ENCODE peak calls at places on chromosomes 6 and 20, in five cellular contexts. One of them, this sample, is unnamed.

GRCh38 chr6:72953901-72954494 is 271.3 kb downstream of the KHDC1L start:
- DNase-seq in trophoblast cell: no peak
- DNase-seq in H1: no peak
- DNase-seq in H9: no peak
- DNase-seq in neuronal stem cell: no peak
- DNase-seq in this sample: peak

GRCh38 chr6:36298037-36298436 is 28.2 kb downstream of the PNPLA1 start:
- DNase-seq in neuronal stem cell: no peak
- DNase-seq in H1: no peak
- DNase-seq in H9: no peak
- DNase-seq in trophoblast cell: no peak
- DNase-seq in this sample: no peak

GRCh38 chr6:37516076-37516919 is 16.6 kb upstream of the CCDC167 start:
- DNase-seq in neuronal stem cell: no peak
- DNase-seq in H9: peak
- DNase-seq in trophoblast cell: no peak
- DNase-seq in H1: no peak
- DNase-seq in this sample: no peak

GRCh38 chr20:62427172-62428007 is at the start of gene RBBP8NL:
- DNase-seq in H1: no peak
- DNase-seq in trophoblast cell: peak
- DNase-seq in neuronal stem cell: no peak
- DNase-seq in H9: peak
- DNase-seq in this sample: no peak

GRCh38 chr6:108009894-108010293 is 51.9 kb upstream of the SEC63 start:
- DNase-seq in H1: no peak
- DNase-seq in trophoblast cell: peak
- DNase-seq in neuronal stem cell: no peak
- DNase-seq in H9: no peak
- DNase-seq in this sample: no peak

GRCh38 chr20:48772183-48772976 is 55.4 kb downstream of the PREX1 start:
- DNase-seq in H9: no peak
- DNase-seq in neuronal stem cell: no peak
- DNase-seq in trophoblast cell: peak
- DNase-seq in H1: no peak
- DNase-seq in this sample: no peak

GRCh38 chr20:5044075-5044620 is 42.8 kb upstream of the SLC23A2 start:
- DNase-seq in H1: no peak
- DNase-seq in neuronal stem cell: no peak
- DNase-seq in trophoblast cell: peak
- DNase-seq in H9: no peak
- DNase-seq in this sample: no peak

GRCh38 chr6:2053691-2054090 is 191.7 kb downstream of the GMDS start:
- DNase-seq in neuronal stem cell: no peak
- DNase-seq in H9: no peak
- DNase-seq in trophoblast cell: no peak
- DNase-seq in H1: no peak
- DNase-seq in this sample: no peak

GRCh38 chr6:138038148-138038870 is 68.9 kb downstream of the PERP start:
- DNase-seq in neuronal stem cell: no peak
- DNase-seq in H1: no peak
- DNase-seq in trophoblast cell: no peak
- DNase-seq in H9: no peak
- DNase-seq in this sample: no peak

GRCh38 chr20:12997128-12997655 is 11.6 kb upstream of the SPTLC3 start:
- DNase-seq in H9: no peak
- DNase-seq in neuronal stem cell: no peak
- DNase-seq in H1: no peak
- DNase-seq in trophoblast cell: peak
- DNase-seq in this sample: no peak

GRCh38 chr6:151721671-151722070 is 85.8 kb upstream of the ESR1 start:
- DNase-seq in neuronal stem cell: no peak
- DNase-seq in H9: no peak
- DNase-seq in trophoblast cell: no peak
- DNase-seq in H1: no peak
- DNase-seq in this sample: no peak

GRCh38 chr6:147179809-147180208 is 24.4 kb upstream of the STXBP5 start:
- DNase-seq in H9: no peak
- DNase-seq in H1: no peak
- DNase-seq in neuronal stem cell: no peak
- DNase-seq in trophoblast cell: no peak
- DNase-seq in this sample: no peak

GRCh38 chr6:151229401-151230276 is 10.1 kb upstream of the AKAP12 start:
- DNase-seq in neuronal stem cell: no peak
- DNase-seq in H9: no peak
- DNase-seq in trophoblast cell: peak
- DNase-seq in H1: no peak
- DNase-seq in this sample: no peak

GRCh38 chr6:52641388-52641787 is 29.5 kb upstream of the TMEM14A start:
- DNase-seq in H1: no peak
- DNase-seq in neuronal stem cell: no peak
- DNase-seq in H9: no peak
- DNase-seq in trophoblast cell: no peak
- DNase-seq in this sample: no peak

GRCh38 chr6:156839591-156840001 is 62.4 kb downstream of the ARID1B start:
- DNase-seq in neuronal stem cell: no peak
- DNase-seq in trophoblast cell: no peak
- DNase-seq in H1: no peak
- DNase-seq in H9: no peak
- DNase-seq in this sample: peak

GRCh38 chr20:25683050-25683449 is 13.6 kb downstream of the ZNF337 start:
- DNase-seq in H9: no peak
- DNase-seq in H1: no peak
- DNase-seq in neuronal stem cell: no peak
- DNase-seq in trophoblast cell: no peak
- DNase-seq in this sample: no peak

GRCh38 chr6:119873107-119873506 is 523.5 kb upstream of the MAN1A1 start:
- DNase-seq in H1: no peak
- DNase-seq in neuronal stem cell: no peak
- DNase-seq in trophoblast cell: no peak
- DNase-seq in H9: no peak
- DNase-seq in this sample: no peak

GRCh38 chr6:118932421-118932820 is 2.5 kb downstream of the MCM9 start:
- DNase-seq in trophoblast cell: no peak
- DNase-seq in H9: no peak
- DNase-seq in H1: no peak
- DNase-seq in neuronal stem cell: no peak
- DNase-seq in this sample: peak

GRCh38 chr6:130020106-130020851 is 1.9 kb downstream of the L3MBTL3 start:
- DNase-seq in trophoblast cell: peak
- DNase-seq in H9: no peak
- DNase-seq in H1: no peak
- DNase-seq in neuronal stem cell: peak
- DNase-seq in this sample: peak

GRCh38 chr20:24863356-24863755 is 85.7 kb upstream of the CST7 start:
- DNase-seq in H9: no peak
- DNase-seq in neuronal stem cell: no peak
- DNase-seq in trophoblast cell: no peak
- DNase-seq in H1: no peak
- DNase-seq in this sample: no peak

GRCh38 chr20:8386991-8387390 is 254.9 kb downstream of the PLCB1 start:
- DNase-seq in neuronal stem cell: no peak
- DNase-seq in trophoblast cell: no peak
- DNase-seq in H1: no peak
- DNase-seq in H9: no peak
- DNase-seq in this sample: no peak

GRCh38 chr6:11033825-11034224 is 10.3 kb downstream of the ELOVL2 start:
- DNase-seq in trophoblast cell: peak
- DNase-seq in H1: no peak
- DNase-seq in H9: no peak
- DNase-seq in neuronal stem cell: no peak
- DNase-seq in this sample: peak

DNA sequence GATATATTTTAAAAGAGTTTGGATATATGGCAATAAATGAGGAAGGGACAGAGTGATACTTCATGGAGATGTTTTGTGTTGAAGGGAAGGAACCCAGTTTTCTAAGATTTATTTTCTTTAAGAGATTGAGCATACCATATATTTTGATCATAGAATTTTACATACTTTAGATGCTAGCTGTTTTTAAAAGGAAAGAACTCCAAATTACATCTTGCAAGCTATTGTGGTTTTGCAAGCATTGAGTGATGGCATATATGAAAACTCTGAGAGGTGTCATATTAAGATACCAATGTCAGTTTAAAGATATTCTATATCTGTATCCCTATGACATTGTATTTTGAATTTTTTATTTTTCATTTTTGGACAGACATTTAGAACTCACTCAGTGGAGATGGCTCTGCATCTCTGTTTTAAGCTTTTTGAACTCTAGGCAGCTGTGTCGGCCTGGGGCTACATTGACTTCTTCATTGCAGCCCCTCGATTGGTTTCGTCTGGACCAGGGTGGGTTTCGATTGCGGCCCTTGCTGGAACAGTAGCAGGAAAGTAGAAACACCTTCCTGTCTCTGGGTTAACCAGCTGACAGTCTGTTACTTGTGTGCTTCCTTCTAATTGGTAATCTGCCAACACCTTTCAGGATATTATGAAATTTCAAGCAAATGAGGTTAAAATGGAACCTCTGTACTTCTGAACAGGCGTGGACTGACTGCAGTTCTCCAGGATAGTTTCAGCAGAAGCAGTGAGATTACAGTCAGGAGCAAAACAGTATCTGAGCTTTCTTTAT is 14.0 kb downstream of the IGF2R start:
- DNase-seq in trophoblast cell: no peak
- DNase-seq in H1: no peak
- DNase-seq in H9: no peak
- DNase-seq in neuronal stem cell: no peak
- DNase-seq in this sample: no peak
- H3K14ac ChIP-seq in trophoblast cell: no peak
- H3K14ac ChIP-seq in H1: no peak
- H3K14ac ChIP-seq in H9: no peak
- H3K14ac ChIP-seq in neuronal stem cell: no peak
- H3K14ac ChIP-seq in this sample: no peak

GRCh38 chr6:25173951-25174474 is 105.2 kb upstream of the CARMIL1 start:
- DNase-seq in trophoblast cell: peak
- DNase-seq in neuronal stem cell: no peak
- DNase-seq in H9: no peak
- DNase-seq in H1: no peak
- DNase-seq in this sample: peak

GRCh38 chr6:25174678-25175077 is 104.5 kb upstream of the CARMIL1 start:
- DNase-seq in neuronal stem cell: no peak
- DNase-seq in H9: no peak
- DNase-seq in trophoblast cell: no peak
- DNase-seq in H1: no peak
- DNase-seq in this sample: no peak

GRCh38 chr6:25172819-25173218 is 106.4 kb upstream of the CARMIL1 start:
- DNase-seq in H1: peak
- DNase-seq in neuronal stem cell: no peak
- DNase-seq in trophoblast cell: peak
- DNase-seq in H9: no peak
- DNase-seq in this sample: peak

GRCh38 chr6:25171301-25171700 is 107.9 kb upstream of the CARMIL1 start:
- DNase-seq in trophoblast cell: peak
- DNase-seq in H9: no peak
- DNase-seq in H1: no peak
- DNase-seq in neuronal stem cell: no peak
- DNase-seq in this sample: no peak

GRCh38 chr6:25173232-25173631 is 105.9 kb upstream of the CARMIL1 start:
- DNase-seq in trophoblast cell: no peak
- DNase-seq in neuronal stem cell: no peak
- DNase-seq in H1: no peak
- DNase-seq in H9: no peak
- DNase-seq in this sample: peak
- H3K4ac ChIP-seq in trophoblast cell: peak
- H3K4ac ChIP-seq in neuronal stem cell: no peak
- H3K4ac ChIP-seq in H1: no peak
- H3K4ac ChIP-seq in H9: no peak
- H3K4ac ChIP-seq in this sample: no peak

DNA sequence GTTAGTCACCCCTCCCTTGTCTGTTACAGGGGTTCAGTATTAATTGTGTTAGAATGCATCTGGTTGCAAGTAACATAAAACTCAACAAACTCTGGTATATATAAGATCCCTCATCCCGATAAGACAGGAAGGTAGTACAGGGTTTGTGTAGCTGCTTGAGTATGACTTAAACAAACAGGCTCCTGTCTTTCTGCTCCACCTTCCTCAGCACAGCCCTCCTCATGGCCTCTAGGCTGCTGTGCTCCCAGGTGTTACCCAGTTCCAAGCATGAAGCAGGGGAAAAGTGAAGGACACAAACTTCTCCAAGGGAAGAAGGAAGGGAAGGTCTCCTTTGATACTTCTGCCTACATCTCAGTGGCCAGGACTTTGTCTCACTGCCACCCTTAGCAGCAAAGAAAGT is 1.4 kb upstream of the RALGAPB start:
- DNase-seq in trophoblast cell: no peak
- DNase-seq in neuronal stem cell: no peak
- DNase-seq in H1: no peak
- DNase-seq in H9: no peak
- DNase-seq in this sample: no peak
- H2BK12ac ChIP-seq in trophoblast cell: peak
- H2BK12ac ChIP-seq in neuronal stem cell: no peak
- H2BK12ac ChIP-seq in H1: no peak
- H2BK12ac ChIP-seq in H9: no peak
- H2BK12ac ChIP-seq in this sample: no peak

GRCh38 chr6:114051031-114051430 is 80.1 kb upstream of the HDAC2 start:
- DNase-seq in neuronal stem cell: no peak
- DNase-seq in trophoblast cell: no peak
- DNase-seq in H9: no peak
- DNase-seq in H1: no peak
- DNase-seq in this sample: no peak

GRCh38 chr6:114052141-114052540 is 81.2 kb upstream of the HDAC2 start:
- DNase-seq in H1: no peak
- DNase-seq in trophoblast cell: no peak
- DNase-seq in H9: no peak
- DNase-seq in neuronal stem cell: no peak
- DNase-seq in this sample: no peak

GRCh38 chr6:114055758-114056157 is 84.8 kb upstream of the HDAC2 start:
- DNase-seq in H1: no peak
- DNase-seq in H9: no peak
- DNase-seq in neuronal stem cell: no peak
- DNase-seq in trophoblast cell: no peak
- DNase-seq in this sample: no peak

GRCh38 chr6:114055319-114055718 is 84.4 kb upstream of the HDAC2 start:
- DNase-seq in H9: no peak
- DNase-seq in neuronal stem cell: no peak
- DNase-seq in trophoblast cell: no peak
- DNase-seq in H1: no peak
- DNase-seq in this sample: no peak

GRCh38 chr6:114053791-114054190 is 82.8 kb upstream of the HDAC2 start:
- DNase-seq in H9: no peak
- DNase-seq in H1: no peak
- DNase-seq in neuronal stem cell: no peak
- DNase-seq in trophoblast cell: no peak
- DNase-seq in this sample: no peak
- H3K14ac ChIP-seq in H9: no peak
- H3K14ac ChIP-seq in H1: no peak
- H3K14ac ChIP-seq in neuronal stem cell: no peak
- H3K14ac ChIP-seq in trophoblast cell: no peak
- H3K14ac ChIP-seq in this sample: no peak

GRCh38 chr6:43849844-43850243 is 79.8 kb downstream of the VEGFA start:
- DNase-seq in H9: no peak
- DNase-seq in H1: no peak
- DNase-seq in neuronal stem cell: no peak
- DNase-seq in trophoblast cell: no peak
- DNase-seq in this sample: peak
- H3K4ac ChIP-seq in H9: no peak
- H3K4ac ChIP-seq in H1: no peak
- H3K4ac ChIP-seq in neuronal stem cell: no peak
- H3K4ac ChIP-seq in trophoblast cell: no peak
- H3K4ac ChIP-seq in this sample: peak

GRCh38 chr20:43993552-43993951 is 78.9 kb downstream of the TOX2 start:
- DNase-seq in trophoblast cell: no peak
- DNase-seq in H9: no peak
- DNase-seq in neuronal stem cell: no peak
- DNase-seq in H1: no peak
- DNase-seq in this sample: no peak
- H2BK12ac ChIP-seq in trophoblast cell: no peak
- H2BK12ac ChIP-seq in H9: no peak
- H2BK12ac ChIP-seq in neuronal stem cell: no peak
- H2BK12ac ChIP-seq in H1: no peak
- H2BK12ac ChIP-seq in this sample: no peak